ENCODE peak calls at places on chromosome 2, in six cellular contexts. One of them, this sample, is unnamed.

GRCh38 chr2:168486440-168486839 is 30.4 kb downstream of the CERS6 start:
- DNase-seq in neuronal stem cell: no peak
- DNase-seq in H1: no peak
- DNase-seq in IMR-90: no peak
- DNase-seq in H9: no peak
- DNase-seq in mesenchymal stem cell: no peak
- DNase-seq in this sample: no peak

GRCh38 chr2:224847961-224848850 is 132.0 kb upstream of the CCDC195 start:
- DNase-seq in neuronal stem cell: no peak
- DNase-seq in H1: no peak
- DNase-seq in IMR-90: peak
- DNase-seq in H9: no peak
- DNase-seq in mesenchymal stem cell: peak
- DNase-seq in this sample: peak

GRCh38 chr2:37713258-37713700 is 41.8 kb upstream of the CDC42EP3 start:
- DNase-seq in neuronal stem cell: no peak
- DNase-seq in H1: no peak
- DNase-seq in IMR-90: peak
- DNase-seq in H9: no peak
- DNase-seq in mesenchymal stem cell: peak
- DNase-seq in this sample: no peak

GRCh38 chr2:10141736-10142639 is 19.4 kb downstream of the RRM2 start:
- DNase-seq in neuronal stem cell: no peak
- DNase-seq in H1: peak
- DNase-seq in IMR-90: no peak
- DNase-seq in H9: peak
- DNase-seq in mesenchymal stem cell: no peak
- DNase-seq in this sample: peak

GRCh38 chr2:105690566-105690965 is 54.1 kb upstream of the NCK2 start:
- DNase-seq in neuronal stem cell: no peak
- DNase-seq in H1: peak
- DNase-seq in IMR-90: no peak
- DNase-seq in H9: no peak
- DNase-seq in mesenchymal stem cell: no peak
- DNase-seq in this sample: no peak

GRCh38 chr2:168314236-168314635 is 66.8 kb upstream of the STK39 start:
- DNase-seq in neuronal stem cell: no peak
- DNase-seq in H1: no peak
- DNase-seq in IMR-90: no peak
- DNase-seq in H9: no peak
- DNase-seq in mesenchymal stem cell: no peak
- DNase-seq in this sample: no peak

GRCh38 chr2:133733856-133734255 is 165.6 kb upstream of the NCKAP5 start:
- DNase-seq in neuronal stem cell: no peak
- DNase-seq in H1: no peak
- DNase-seq in IMR-90: peak
- DNase-seq in H9: no peak
- DNase-seq in mesenchymal stem cell: peak
- DNase-seq in this sample: peak

GRCh38 chr2:140362361-140362760 is 1582.2 kb upstream of the NXPH2 start:
- DNase-seq in neuronal stem cell: no peak
- DNase-seq in H1: no peak
- DNase-seq in IMR-90: no peak
- DNase-seq in H9: no peak
- DNase-seq in mesenchymal stem cell: no peak
- DNase-seq in this sample: no peak

GRCh38 chr2:203802277-203803045 is 65.1 kb upstream of the CTLA4 start:
- DNase-seq in neuronal stem cell: no peak
- DNase-seq in H1: no peak
- DNase-seq in IMR-90: peak
- DNase-seq in H9: no peak
- DNase-seq in mesenchymal stem cell: peak
- DNase-seq in this sample: no peak

GRCh38 chr2:6408057-6408456 is 457.6 kb downstream of the CMPK2 start:
- DNase-seq in neuronal stem cell: no peak
- DNase-seq in H1: no peak
- DNase-seq in IMR-90: no peak
- DNase-seq in H9: no peak
- DNase-seq in mesenchymal stem cell: no peak
- DNase-seq in this sample: no peak

GRCh38 chr2:119106301-119106897 is 52.2 kb downstream of the C1QL2 start:
- DNase-seq in neuronal stem cell: peak
- DNase-seq in H1: peak
- DNase-seq in IMR-90: peak
- DNase-seq in H9: peak
- DNase-seq in mesenchymal stem cell: peak
- DNase-seq in this sample: peak

GRCh38 chr2:152491139-152491472 is 156.1 kb downstream of the FMNL2 start:
- DNase-seq in neuronal stem cell: no peak
- DNase-seq in H1: no peak
- DNase-seq in IMR-90: no peak
- DNase-seq in H9: no peak
- DNase-seq in mesenchymal stem cell: no peak
- DNase-seq in this sample: no peak

GRCh38 chr2:160430001-160430344 is 63.6 kb downstream of the RBMS1 start:
- DNase-seq in neuronal stem cell: no peak
- DNase-seq in H1: no peak
- DNase-seq in IMR-90: no peak
- DNase-seq in H9: no peak
- DNase-seq in mesenchymal stem cell: no peak
- DNase-seq in this sample: no peak

GRCh38 chr2:8539743-8540551 is 141.9 kb upstream of the ID2 start:
- DNase-seq in neuronal stem cell: no peak
- DNase-seq in H1: no peak
- DNase-seq in IMR-90: no peak
- DNase-seq in H9: peak
- DNase-seq in mesenchymal stem cell: peak
- DNase-seq in this sample: peak

GRCh38 chr2:231764752-231765151 is 16.3 kb downstream of the PDE6D start:
- DNase-seq in neuronal stem cell: no peak
- DNase-seq in H1: no peak
- DNase-seq in IMR-90: no peak
- DNase-seq in H9: no peak
- DNase-seq in mesenchymal stem cell: no peak
- DNase-seq in this sample: no peak

GRCh38 chr2:176597916-176598315 is 328.7 kb downstream of the MTX2 start:
- DNase-seq in neuronal stem cell: no peak
- DNase-seq in H1: no peak
- DNase-seq in IMR-90: no peak
- DNase-seq in H9: no peak
- DNase-seq in mesenchymal stem cell: no peak
- DNase-seq in this sample: no peak

GRCh38 chr2:15840173-15840572 is 100.2 kb upstream of the MYCN start:
- DNase-seq in neuronal stem cell: no peak
- DNase-seq in H1: no peak
- DNase-seq in IMR-90: no peak
- DNase-seq in H9: no peak
- DNase-seq in mesenchymal stem cell: no peak
- DNase-seq in this sample: no peak

GRCh38 chr2:29770846-29771245 is 150.5 kb downstream of the ALK start:
- DNase-seq in neuronal stem cell: no peak
- DNase-seq in H1: no peak
- DNase-seq in IMR-90: no peak
- DNase-seq in H9: no peak
- DNase-seq in mesenchymal stem cell: no peak
- DNase-seq in this sample: no peak

GRCh38 chr2:30306522-30306921 is 75.2 kb downstream of the LBH start:
- DNase-seq in neuronal stem cell: no peak
- DNase-seq in H1: no peak
- DNase-seq in IMR-90: peak
- DNase-seq in H9: no peak
- DNase-seq in mesenchymal stem cell: no peak
- DNase-seq in this sample: no peak

GRCh38 chr2:210442457-210442856 is 34.1 kb downstream of the LANCL1 start:
- DNase-seq in neuronal stem cell: no peak
- DNase-seq in H1: no peak
- DNase-seq in IMR-90: no peak
- DNase-seq in H9: no peak
- DNase-seq in mesenchymal stem cell: no peak
- DNase-seq in this sample: no peak

GRCh38 chr2:21043744-21044532 is at the start of gene APOB:
- DNase-seq in neuronal stem cell: peak
- DNase-seq in H1: no peak
- DNase-seq in IMR-90: no peak
- DNase-seq in H9: peak
- DNase-seq in mesenchymal stem cell: no peak
- DNase-seq in this sample: peak
- H4K8ac ChIP-seq in neuronal stem cell: no peak
- H4K8ac ChIP-seq in H1: peak
- H4K8ac ChIP-seq in IMR-90: no peak
- H4K8ac ChIP-seq in H9: no peak
- H4K8ac ChIP-seq in mesenchymal stem cell: no peak
- H4K8ac ChIP-seq in this sample: no peak

DNA sequence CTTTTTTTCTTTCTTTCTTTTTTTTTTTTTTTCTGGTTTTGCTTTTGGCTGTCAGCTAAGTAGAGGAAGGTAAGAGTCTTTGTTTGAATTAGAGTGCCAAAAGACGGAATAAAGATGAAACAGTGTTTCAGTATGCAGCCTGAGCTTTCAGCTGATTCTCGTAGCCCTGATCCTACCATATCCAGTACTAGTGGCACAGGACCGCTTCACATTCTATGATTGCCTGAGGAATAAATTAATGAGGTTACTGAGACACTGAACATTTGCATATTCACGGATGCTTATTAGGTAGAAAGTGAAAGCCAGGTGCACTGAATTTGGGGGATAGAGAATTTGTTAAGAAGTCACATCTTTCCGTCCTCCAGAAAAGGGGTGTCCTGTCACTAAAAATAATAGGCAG is 421.5 kb upstream of the POU3F3 start:
- DNase-seq in neuronal stem cell: no peak
- DNase-seq in H1: no peak
- DNase-seq in IMR-90: no peak
- DNase-seq in H9: no peak
- DNase-seq in mesenchymal stem cell: no peak
- DNase-seq in this sample: no peak
- H3K23ac ChIP-seq in neuronal stem cell: no peak
- H3K23ac ChIP-seq in H1: no peak
- H3K23ac ChIP-seq in IMR-90: no peak
- H3K23ac ChIP-seq in H9: no peak
- H3K23ac ChIP-seq in mesenchymal stem cell: no peak
- H3K23ac ChIP-seq in this sample: no peak

GRCh38 chr2:96508521-96509113 is 3.5 kb upstream of the NEURL3 start:
- DNase-seq in neuronal stem cell: no peak
- DNase-seq in H1: no peak
- DNase-seq in IMR-90: no peak
- DNase-seq in H9: no peak
- DNase-seq in mesenchymal stem cell: no peak
- DNase-seq in this sample: no peak
- H4K8ac ChIP-seq in neuronal stem cell: no peak
- H4K8ac ChIP-seq in H1: no peak
- H4K8ac ChIP-seq in IMR-90: no peak
- H4K8ac ChIP-seq in H9: no peak
- H4K8ac ChIP-seq in mesenchymal stem cell: no peak
- H4K8ac ChIP-seq in this sample: no peak

GRCh38 chr2:201138401-201138970 is 22.5 kb downstream of the CFLAR start:
- DNase-seq in neuronal stem cell: no peak
- DNase-seq in H1: no peak
- DNase-seq in IMR-90: no peak
- DNase-seq in H9: no peak
- DNase-seq in mesenchymal stem cell: no peak
- DNase-seq in this sample: no peak
- H3K23ac ChIP-seq in neuronal stem cell: peak
- H3K23ac ChIP-seq in H1: no peak
- H3K23ac ChIP-seq in IMR-90: no peak
- H3K23ac ChIP-seq in H9: no peak
- H3K23ac ChIP-seq in mesenchymal stem cell: no peak
- H3K23ac ChIP-seq in this sample: no peak

GRCh38 chr2:31561823-31562222 is 18.9 kb downstream of the SRD5A2 start:
- DNase-seq in neuronal stem cell: no peak
- DNase-seq in H1: no peak
- DNase-seq in IMR-90: no peak
- DNase-seq in H9: no peak
- DNase-seq in mesenchymal stem cell: no peak
- DNase-seq in this sample: no peak

GRCh38 chr2:31555967-31556706 is 24.6 kb downstream of the SRD5A2 start:
- DNase-seq in neuronal stem cell: no peak
- DNase-seq in H1: no peak
- DNase-seq in IMR-90: no peak
- DNase-seq in H9: no peak
- DNase-seq in mesenchymal stem cell: no peak
- DNase-seq in this sample: no peak

GRCh38 chr2:31558401-31559295 is 22.1 kb downstream of the SRD5A2 start:
- DNase-seq in neuronal stem cell: no peak
- DNase-seq in H1: no peak
- DNase-seq in IMR-90: peak
- DNase-seq in H9: no peak
- DNase-seq in mesenchymal stem cell: no peak
- DNase-seq in this sample: no peak

GRCh38 chr2:31553362-31553761 is 27.4 kb downstream of the SRD5A2 start:
- DNase-seq in neuronal stem cell: no peak
- DNase-seq in H1: no peak
- DNase-seq in IMR-90: no peak
- DNase-seq in H9: no peak
- DNase-seq in mesenchymal stem cell: no peak
- DNase-seq in this sample: no peak

DNA sequence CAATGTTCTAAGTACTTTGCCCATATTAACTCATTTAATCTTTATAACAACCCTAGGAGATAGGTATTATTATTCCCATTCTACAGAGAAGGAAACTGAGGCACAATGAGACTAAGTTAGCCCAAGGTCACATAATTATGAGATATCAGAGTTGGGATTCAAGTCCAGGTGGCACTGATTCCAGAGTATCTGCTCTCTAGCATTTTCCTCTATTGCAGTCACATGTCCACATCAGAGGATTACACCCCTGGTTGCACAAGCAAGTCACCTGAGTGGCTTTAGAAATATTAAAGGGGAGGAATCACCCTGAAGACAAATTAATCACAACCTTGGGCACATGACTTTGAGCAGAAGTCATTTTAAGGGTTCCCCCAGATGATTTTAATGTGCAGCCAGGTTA is 23.8 kb downstream of the SRD5A2 start:
- DNase-seq in neuronal stem cell: no peak
- DNase-seq in H1: no peak
- DNase-seq in IMR-90: no peak
- DNase-seq in H9: no peak
- DNase-seq in mesenchymal stem cell: no peak
- DNase-seq in this sample: no peak
- H4K8ac ChIP-seq in neuronal stem cell: no peak
- H4K8ac ChIP-seq in H1: no peak
- H4K8ac ChIP-seq in IMR-90: no peak
- H4K8ac ChIP-seq in H9: no peak
- H4K8ac ChIP-seq in mesenchymal stem cell: no peak
- H4K8ac ChIP-seq in this sample: no peak

This sample was measured in mesendoderm.